ENCODE peak calls at places on chromosomes 3 and 15, in ten cellular contexts. One of them, this sample, is unnamed. For H3K27me3 and H3K36me3, the result is how much of the 10 kb centered on the place peaks cover.

GRCh38 chr3:132605374-132605792 is 8.3 kb downstream of the ACKR4 start:
- DNase-seq in endodermal cell: no peak
- DNase-seq in Caco-2: no peak
- DNase-seq in body of pancreas: no peak
- DNase-seq in K562: no peak
- DNase-seq in mesendoderm: peak
- DNase-seq in HepG2: no peak
- DNase-seq in suprapubic skin: no peak
- DNase-seq in GM23338: peak
- DNase-seq in cardiac muscle cell: no peak
- DNase-seq in this sample: no peak

GRCh38 chr15:31831596-31831995 is 198.7 kb upstream of the CHRNA7 start:
- DNase-seq in endodermal cell: no peak
- DNase-seq in Caco-2: no peak
- DNase-seq in body of pancreas: no peak
- DNase-seq in K562: no peak
- DNase-seq in mesendoderm: no peak
- DNase-seq in HepG2: no peak
- DNase-seq in suprapubic skin: no peak
- DNase-seq in GM23338: no peak
- DNase-seq in cardiac muscle cell: no peak
- DNase-seq in this sample: no peak

GRCh38 chr3:187999821-188000220 is 154.1 kb upstream of the LPP start:
- DNase-seq in endodermal cell: no peak
- DNase-seq in Caco-2: no peak
- DNase-seq in body of pancreas: no peak
- DNase-seq in K562: no peak
- DNase-seq in mesendoderm: no peak
- DNase-seq in HepG2: no peak
- DNase-seq in suprapubic skin: no peak
- DNase-seq in GM23338: peak
- DNase-seq in cardiac muscle cell: no peak
- DNase-seq in this sample: no peak

GRCh38 chr15:99994849-99995248 is 261.6 kb upstream of the LYSMD4 start:
- DNase-seq in endodermal cell: peak
- DNase-seq in Caco-2: no peak
- DNase-seq in body of pancreas: no peak
- DNase-seq in K562: no peak
- DNase-seq in mesendoderm: peak
- DNase-seq in HepG2: no peak
- DNase-seq in suprapubic skin: no peak
- DNase-seq in GM23338: peak
- DNase-seq in cardiac muscle cell: no peak
- DNase-seq in this sample: peak

GRCh38 chr15:89346516-89346915 is 11.9 kb upstream of the POLG start:
- DNase-seq in endodermal cell: peak
- DNase-seq in Caco-2: no peak
- DNase-seq in body of pancreas: no peak
- DNase-seq in K562: no peak
- DNase-seq in mesendoderm: peak
- DNase-seq in HepG2: no peak
- DNase-seq in suprapubic skin: no peak
- DNase-seq in GM23338: peak
- DNase-seq in cardiac muscle cell: no peak
- DNase-seq in this sample: peak

GRCh38 chr3:184524981-184525336 is 36.6 kb upstream of the EPHB3 start:
- DNase-seq in endodermal cell: no peak
- DNase-seq in Caco-2: no peak
- DNase-seq in body of pancreas: no peak
- DNase-seq in K562: no peak
- DNase-seq in mesendoderm: peak
- DNase-seq in HepG2: no peak
- DNase-seq in suprapubic skin: no peak
- DNase-seq in GM23338: peak
- DNase-seq in cardiac muscle cell: no peak
- DNase-seq in this sample: peak

GRCh38 chr3:16085410-16085809 is 89.1 kb upstream of the GALNT15 start:
- DNase-seq in endodermal cell: no peak
- DNase-seq in Caco-2: no peak
- DNase-seq in body of pancreas: no peak
- DNase-seq in K562: no peak
- DNase-seq in mesendoderm: no peak
- DNase-seq in HepG2: no peak
- DNase-seq in suprapubic skin: no peak
- DNase-seq in GM23338: no peak
- DNase-seq in cardiac muscle cell: no peak
- DNase-seq in this sample: no peak

GRCh38 chr15:48553559-48553958 is 92.0 kb downstream of the FBN1 start:
- DNase-seq in endodermal cell: no peak
- DNase-seq in Caco-2: no peak
- DNase-seq in body of pancreas: no peak
- DNase-seq in K562: no peak
- DNase-seq in mesendoderm: no peak
- DNase-seq in HepG2: no peak
- DNase-seq in suprapubic skin: no peak
- DNase-seq in GM23338: no peak
- DNase-seq in cardiac muscle cell: no peak
- DNase-seq in this sample: no peak

GRCh38 chr3:197465197-197465995 is 90.4 kb downstream of the BDH1 start:
- DNase-seq in endodermal cell: no peak
- DNase-seq in Caco-2: no peak
- DNase-seq in body of pancreas: no peak
- DNase-seq in K562: no peak
- DNase-seq in mesendoderm: peak
- DNase-seq in HepG2: peak
- DNase-seq in suprapubic skin: no peak
- DNase-seq in GM23338: no peak
- DNase-seq in cardiac muscle cell: no peak
- DNase-seq in this sample: no peak

GRCh38 chr3:187667526-187667925 is 2.7 kb downstream of the SST start:
- DNase-seq in endodermal cell: no peak
- DNase-seq in Caco-2: peak
- DNase-seq in body of pancreas: no peak
- DNase-seq in K562: no peak
- DNase-seq in mesendoderm: no peak
- DNase-seq in HepG2: peak
- DNase-seq in suprapubic skin: no peak
- DNase-seq in GM23338: no peak
- DNase-seq in cardiac muscle cell: no peak
- DNase-seq in this sample: no peak

GRCh38 chr3:58148049-58148448 is 62.7 kb downstream of the DNASE1L3 start:
- DNase-seq in endodermal cell: no peak
- DNase-seq in Caco-2: no peak
- DNase-seq in body of pancreas: no peak
- DNase-seq in K562: no peak
- DNase-seq in mesendoderm: no peak
- DNase-seq in HepG2: no peak
- DNase-seq in suprapubic skin: no peak
- DNase-seq in GM23338: no peak
- DNase-seq in cardiac muscle cell: no peak
- DNase-seq in this sample: no peak

GRCh38 chr15:40058476-40059140 is 19.6 kb upstream of the SRP14 start:
- DNase-seq in endodermal cell: peak
- DNase-seq in Caco-2: no peak
- DNase-seq in body of pancreas: peak
- DNase-seq in K562: no peak
- DNase-seq in mesendoderm: no peak
- DNase-seq in HepG2: no peak
- DNase-seq in suprapubic skin: peak
- DNase-seq in GM23338: no peak
- DNase-seq in cardiac muscle cell: no peak
- DNase-seq in this sample: no peak

GRCh38 chr3:122000936-122001605 is 21.0 kb downstream of the ILDR1 start:
- DNase-seq in endodermal cell: peak
- DNase-seq in Caco-2: peak
- DNase-seq in body of pancreas: no peak
- DNase-seq in K562: no peak
- DNase-seq in mesendoderm: peak
- DNase-seq in HepG2: peak
- DNase-seq in suprapubic skin: no peak
- DNase-seq in GM23338: peak
- DNase-seq in cardiac muscle cell: no peak
- DNase-seq in this sample: peak

GRCh38 chr15:92625297-92625980 is 30.1 kb downstream of the FAM174B start:
- DNase-seq in endodermal cell: no peak
- DNase-seq in Caco-2: no peak
- DNase-seq in body of pancreas: no peak
- DNase-seq in K562: no peak
- DNase-seq in mesendoderm: no peak
- DNase-seq in HepG2: no peak
- DNase-seq in suprapubic skin: no peak
- DNase-seq in GM23338: no peak
- DNase-seq in cardiac muscle cell: no peak
- DNase-seq in this sample: no peak

GRCh38 chr3:107001635-107002034 is 375.6 kb upstream of the CCDC54 start:
- DNase-seq in endodermal cell: no peak
- DNase-seq in Caco-2: no peak
- DNase-seq in body of pancreas: no peak
- DNase-seq in K562: no peak
- DNase-seq in mesendoderm: no peak
- DNase-seq in HepG2: no peak
- DNase-seq in suprapubic skin: no peak
- DNase-seq in GM23338: no peak
- DNase-seq in cardiac muscle cell: no peak
- DNase-seq in this sample: no peak

GRCh38 chr3:147380996-147381376 is 25.4 kb downstream of the ZIC4 start:
- DNase-seq in endodermal cell: no peak
- DNase-seq in Caco-2: no peak
- DNase-seq in body of pancreas: no peak
- DNase-seq in K562: no peak
- DNase-seq in mesendoderm: no peak
- DNase-seq in HepG2: no peak
- DNase-seq in suprapubic skin: no peak
- DNase-seq in GM23338: peak
- DNase-seq in cardiac muscle cell: no peak
- DNase-seq in this sample: no peak
- H3K27me3 ChIP-seq in endodermal cell: half or more
- H3K27me3 ChIP-seq in Caco-2: under half
- H3K27me3 ChIP-seq in body of pancreas: under half
- H3K27me3 ChIP-seq in K562: under half
- H3K27me3 ChIP-seq in mesendoderm: half or more
- H3K27me3 ChIP-seq in HepG2: under half
- H3K27me3 ChIP-seq in suprapubic skin: half or more
- H3K27me3 ChIP-seq in GM23338: half or more
- H3K27me3 ChIP-seq in cardiac muscle cell: half or more
- H3K27me3 ChIP-seq in this sample: half or more

GRCh38 chr3:78857494-78858111 is 910.2 kb downstream of the ROBO1 start:
- DNase-seq in endodermal cell: no peak
- DNase-seq in Caco-2: peak
- DNase-seq in body of pancreas: no peak
- DNase-seq in K562: peak
- DNase-seq in mesendoderm: no peak
- DNase-seq in HepG2: no peak
- DNase-seq in suprapubic skin: no peak
- DNase-seq in GM23338: no peak
- DNase-seq in cardiac muscle cell: no peak
- DNase-seq in this sample: no peak

GRCh38 chr3:78858165-78858564 is 909.6 kb downstream of the ROBO1 start:
- DNase-seq in endodermal cell: no peak
- DNase-seq in Caco-2: no peak
- DNase-seq in body of pancreas: no peak
- DNase-seq in K562: no peak
- DNase-seq in mesendoderm: no peak
- DNase-seq in HepG2: no peak
- DNase-seq in suprapubic skin: no peak
- DNase-seq in GM23338: no peak
- DNase-seq in cardiac muscle cell: no peak
- DNase-seq in this sample: no peak

GRCh38 chr3:78855190-78855589 is 912.6 kb downstream of the ROBO1 start:
- DNase-seq in endodermal cell: no peak
- DNase-seq in Caco-2: no peak
- DNase-seq in body of pancreas: no peak
- DNase-seq in K562: no peak
- DNase-seq in mesendoderm: no peak
- DNase-seq in HepG2: no peak
- DNase-seq in suprapubic skin: no peak
- DNase-seq in GM23338: no peak
- DNase-seq in cardiac muscle cell: no peak
- DNase-seq in this sample: no peak

GRCh38 chr3:78858910-78859309 is 908.9 kb downstream of the ROBO1 start:
- DNase-seq in endodermal cell: no peak
- DNase-seq in Caco-2: no peak
- DNase-seq in body of pancreas: no peak
- DNase-seq in K562: no peak
- DNase-seq in mesendoderm: no peak
- DNase-seq in HepG2: no peak
- DNase-seq in suprapubic skin: no peak
- DNase-seq in GM23338: no peak
- DNase-seq in cardiac muscle cell: no peak
- DNase-seq in this sample: no peak

DNA sequence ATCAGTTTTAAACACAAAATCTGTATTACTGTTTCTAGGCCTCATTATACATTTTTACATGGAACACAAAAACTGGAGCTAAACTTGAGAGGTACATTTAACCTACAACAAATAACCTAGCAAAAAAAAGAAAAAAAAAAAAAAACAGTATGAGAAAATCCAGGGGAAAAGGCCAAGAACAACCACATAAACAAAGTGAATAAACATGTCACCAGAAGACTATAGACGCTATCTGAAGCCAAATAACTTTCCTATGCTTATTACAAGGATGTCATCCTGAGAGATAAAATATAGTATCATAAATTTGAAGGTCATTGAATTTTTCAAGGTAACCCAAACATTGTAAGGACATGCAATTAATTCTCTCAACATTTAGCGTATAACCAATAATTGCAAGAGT is 911.6 kb downstream of the ROBO1 start:
- DNase-seq in endodermal cell: no peak
- DNase-seq in Caco-2: no peak
- DNase-seq in body of pancreas: no peak
- DNase-seq in K562: no peak
- DNase-seq in mesendoderm: no peak
- DNase-seq in HepG2: no peak
- DNase-seq in suprapubic skin: no peak
- DNase-seq in GM23338: no peak
- DNase-seq in cardiac muscle cell: no peak
- DNase-seq in this sample: no peak
- H3K4me3 ChIP-seq in endodermal cell: no peak
- H3K4me3 ChIP-seq in Caco-2: no peak
- H3K4me3 ChIP-seq in body of pancreas: no peak
- H3K4me3 ChIP-seq in K562: no peak
- H3K4me3 ChIP-seq in mesendoderm: no peak
- H3K4me3 ChIP-seq in HepG2: no peak
- H3K4me3 ChIP-seq in suprapubic skin: no peak
- H3K4me3 ChIP-seq in GM23338: no peak
- H3K4me3 ChIP-seq in cardiac muscle cell: no peak
- H3K4me3 ChIP-seq in this sample: no peak

GRCh38 chr3:136456196-136456595 is 206.1 kb downstream of the PCCB start:
- DNase-seq in endodermal cell: no peak
- DNase-seq in Caco-2: no peak
- DNase-seq in body of pancreas: no peak
- DNase-seq in K562: no peak
- DNase-seq in mesendoderm: no peak
- DNase-seq in HepG2: no peak
- DNase-seq in suprapubic skin: no peak
- DNase-seq in GM23338: no peak
- DNase-seq in cardiac muscle cell: no peak
- DNase-seq in this sample: no peak
- H3K36me3 ChIP-seq in endodermal cell: under half
- H3K36me3 ChIP-seq in Caco-2: under half
- H3K36me3 ChIP-seq in body of pancreas: under half
- H3K36me3 ChIP-seq in K562: under half
- H3K36me3 ChIP-seq in mesendoderm: under half
- H3K36me3 ChIP-seq in HepG2: under half
- H3K36me3 ChIP-seq in suprapubic skin: half or more
- H3K36me3 ChIP-seq in GM23338: under half
- H3K36me3 ChIP-seq in cardiac muscle cell: under half
- H3K36me3 ChIP-seq in this sample: under half

GRCh38 chr15:77691607-77692006 is 58.9 kb upstream of the LINGO1 start:
- DNase-seq in endodermal cell: no peak
- DNase-seq in Caco-2: no peak
- DNase-seq in body of pancreas: no peak
- DNase-seq in K562: no peak
- DNase-seq in mesendoderm: no peak
- DNase-seq in HepG2: no peak
- DNase-seq in suprapubic skin: no peak
- DNase-seq in GM23338: no peak
- DNase-seq in cardiac muscle cell: no peak
- DNase-seq in this sample: no peak
- H3K27me3 ChIP-seq in endodermal cell: under half
- H3K27me3 ChIP-seq in Caco-2: under half
- H3K27me3 ChIP-seq in body of pancreas: under half
- H3K27me3 ChIP-seq in K562: under half
- H3K27me3 ChIP-seq in mesendoderm: under half
- H3K27me3 ChIP-seq in HepG2: under half
- H3K27me3 ChIP-seq in suprapubic skin: half or more
- H3K27me3 ChIP-seq in GM23338: under half
- H3K27me3 ChIP-seq in cardiac muscle cell: under half
- H3K27me3 ChIP-seq in this sample: under half

This sample was measured in H7.